ENCODE peak calls at places on chromosome 13, in six cellular contexts. One of them, this sample, is unnamed.

GRCh38 chr13:50898338-50898737 is 11.3 kb upstream of the RNASEH2B start:
- DNase-seq in GM23248: no peak
- DNase-seq in T47D: no peak
- DNase-seq in stimulated activated CD4-positive, alpha-beta T cell treated with anti-CD3 and anti-CD28 coated beads, Interleukin-1b, Interleukin-23, amount 100 ng/mL, for 24 hours: no peak
- DNase-seq in astrocyte of the hippocampus: no peak
- DNase-seq in CD4-positive, alpha-beta memory T cell: no peak
- DNase-seq in this sample: no peak

GRCh38 chr13:65789815-65790214 is 1440.3 kb downstream of the PCDH9 start:
- DNase-seq in GM23248: peak; percentile 4
- DNase-seq in T47D: no peak
- DNase-seq in stimulated activated CD4-positive, alpha-beta T cell treated with anti-CD3 and anti-CD28 coated beads, Interleukin-1b, Interleukin-23, amount 100 ng/mL, for 24 hours: no peak
- DNase-seq in astrocyte of the hippocampus: peak; percentile 17
- DNase-seq in CD4-positive, alpha-beta memory T cell: no peak
- DNase-seq in this sample: no peak

GRCh38 chr13:99307247-99307646 is at the start of gene GPR183:
- DNase-seq in GM23248: peak; percentile 46
- DNase-seq in T47D: no peak
- DNase-seq in stimulated activated CD4-positive, alpha-beta T cell treated with anti-CD3 and anti-CD28 coated beads, Interleukin-1b, Interleukin-23, amount 100 ng/mL, for 24 hours: no peak
- DNase-seq in astrocyte of the hippocampus: peak; percentile 61
- DNase-seq in CD4-positive, alpha-beta memory T cell: peak; percentile 84
- DNase-seq in this sample: peak; percentile 68

GRCh38 chr13:80340643-80341097 is 256 bp downstream of the SPRY2 start:
- DNase-seq in GM23248: peak; percentile 79
- DNase-seq in T47D: peak; percentile 19
- DNase-seq in stimulated activated CD4-positive, alpha-beta T cell treated with anti-CD3 and anti-CD28 coated beads, Interleukin-1b, Interleukin-23, amount 100 ng/mL, for 24 hours: no peak
- DNase-seq in astrocyte of the hippocampus: no peak
- DNase-seq in CD4-positive, alpha-beta memory T cell: no peak
- DNase-seq in this sample: no peak

GRCh38 chr13:113877149-113877990 is 13.5 kb upstream of the GAS6 start:
- DNase-seq in GM23248: no peak
- DNase-seq in T47D: no peak
- DNase-seq in stimulated activated CD4-positive, alpha-beta T cell treated with anti-CD3 and anti-CD28 coated beads, Interleukin-1b, Interleukin-23, amount 100 ng/mL, for 24 hours: no peak
- DNase-seq in astrocyte of the hippocampus: no peak
- DNase-seq in CD4-positive, alpha-beta memory T cell: no peak
- DNase-seq in this sample: no peak

GRCh38 chr13:25097426-25097825 is 1.5 kb downstream of the PABPC3 start:
- DNase-seq in GM23248: no peak
- DNase-seq in T47D: no peak
- DNase-seq in stimulated activated CD4-positive, alpha-beta T cell treated with anti-CD3 and anti-CD28 coated beads, Interleukin-1b, Interleukin-23, amount 100 ng/mL, for 24 hours: no peak
- DNase-seq in astrocyte of the hippocampus: no peak
- DNase-seq in CD4-positive, alpha-beta memory T cell: no peak
- DNase-seq in this sample: no peak

GRCh38 chr13:107518780-107519179 is 696.6 kb downstream of the LIG4 start:
- DNase-seq in GM23248: peak; percentile 7
- DNase-seq in T47D: no peak
- DNase-seq in stimulated activated CD4-positive, alpha-beta T cell treated with anti-CD3 and anti-CD28 coated beads, Interleukin-1b, Interleukin-23, amount 100 ng/mL, for 24 hours: no peak
- DNase-seq in astrocyte of the hippocampus: no peak
- DNase-seq in CD4-positive, alpha-beta memory T cell: no peak
- DNase-seq in this sample: no peak

GRCh38 chr13:109784590-109785140 is 1.7 kb downstream of the IRS2 start:
- DNase-seq in GM23248: peak; percentile 86
- DNase-seq in T47D: no peak
- DNase-seq in stimulated activated CD4-positive, alpha-beta T cell treated with anti-CD3 and anti-CD28 coated beads, Interleukin-1b, Interleukin-23, amount 100 ng/mL, for 24 hours: no peak
- DNase-seq in astrocyte of the hippocampus: peak; percentile 96
- DNase-seq in CD4-positive, alpha-beta memory T cell: peak; percentile 76
- DNase-seq in this sample: peak; percentile 94

GRCh38 chr13:51519839-51520238 is 64.4 kb upstream of the WDFY2 start:
- DNase-seq in GM23248: peak; percentile 71
- DNase-seq in T47D: no peak
- DNase-seq in stimulated activated CD4-positive, alpha-beta T cell treated with anti-CD3 and anti-CD28 coated beads, Interleukin-1b, Interleukin-23, amount 100 ng/mL, for 24 hours: no peak
- DNase-seq in astrocyte of the hippocampus: no peak
- DNase-seq in CD4-positive, alpha-beta memory T cell: no peak
- DNase-seq in this sample: no peak

GRCh38 chr13:34030782-34031181 is 212.8 kb downstream of the RFC3 start:
- DNase-seq in GM23248: peak; percentile 22
- DNase-seq in T47D: no peak
- DNase-seq in stimulated activated CD4-positive, alpha-beta T cell treated with anti-CD3 and anti-CD28 coated beads, Interleukin-1b, Interleukin-23, amount 100 ng/mL, for 24 hours: no peak
- DNase-seq in astrocyte of the hippocampus: no peak
- DNase-seq in CD4-positive, alpha-beta memory T cell: no peak
- DNase-seq in this sample: no peak

GRCh38 chr13:74550039-74550438 is 415.8 kb upstream of the KLF12 start:
- DNase-seq in GM23248: no peak
- DNase-seq in T47D: no peak
- DNase-seq in stimulated activated CD4-positive, alpha-beta T cell treated with anti-CD3 and anti-CD28 coated beads, Interleukin-1b, Interleukin-23, amount 100 ng/mL, for 24 hours: no peak
- DNase-seq in astrocyte of the hippocampus: peak; percentile 21
- DNase-seq in CD4-positive, alpha-beta memory T cell: peak; percentile 33
- DNase-seq in this sample: no peak

GRCh38 chr13:113448885-113449692 is 4.2 kb downstream of the ADPRHL1 start:
- DNase-seq in GM23248: peak; percentile 33
- DNase-seq in T47D: no peak
- DNase-seq in stimulated activated CD4-positive, alpha-beta T cell treated with anti-CD3 and anti-CD28 coated beads, Interleukin-1b, Interleukin-23, amount 100 ng/mL, for 24 hours: peak; percentile 10
- DNase-seq in astrocyte of the hippocampus: no peak
- DNase-seq in CD4-positive, alpha-beta memory T cell: peak; percentile 54
- DNase-seq in this sample: no peak

GRCh38 chr13:100234006-100234405 is 145.1 kb downstream of the PCCA start:
- DNase-seq in GM23248: no peak
- DNase-seq in T47D: no peak
- DNase-seq in stimulated activated CD4-positive, alpha-beta T cell treated with anti-CD3 and anti-CD28 coated beads, Interleukin-1b, Interleukin-23, amount 100 ng/mL, for 24 hours: no peak
- DNase-seq in astrocyte of the hippocampus: peak; percentile 21
- DNase-seq in CD4-positive, alpha-beta memory T cell: no peak
- DNase-seq in this sample: peak; percentile 17

GRCh38 chr13:30735025-30735967 is at the start of gene ALOX5AP:
- DNase-seq in GM23248: no peak
- DNase-seq in T47D: no peak
- DNase-seq in stimulated activated CD4-positive, alpha-beta T cell treated with anti-CD3 and anti-CD28 coated beads, Interleukin-1b, Interleukin-23, amount 100 ng/mL, for 24 hours: no peak
- DNase-seq in astrocyte of the hippocampus: no peak
- DNase-seq in CD4-positive, alpha-beta memory T cell: peak; percentile 52
- DNase-seq in this sample: no peak

GRCh38 chr13:82412749-82413148 is 1469.5 kb downstream of the SLITRK1 start:
- DNase-seq in GM23248: no peak
- DNase-seq in T47D: no peak
- DNase-seq in stimulated activated CD4-positive, alpha-beta T cell treated with anti-CD3 and anti-CD28 coated beads, Interleukin-1b, Interleukin-23, amount 100 ng/mL, for 24 hours: no peak
- DNase-seq in astrocyte of the hippocampus: no peak
- DNase-seq in CD4-positive, alpha-beta memory T cell: no peak
- DNase-seq in this sample: no peak

GRCh38 chr13:110107568-110108347 is 199.2 kb downstream of the COL4A1 start:
- DNase-seq in GM23248: no peak
- DNase-seq in T47D: no peak
- DNase-seq in stimulated activated CD4-positive, alpha-beta T cell treated with anti-CD3 and anti-CD28 coated beads, Interleukin-1b, Interleukin-23, amount 100 ng/mL, for 24 hours: no peak
- DNase-seq in astrocyte of the hippocampus: no peak
- DNase-seq in CD4-positive, alpha-beta memory T cell: no peak
- DNase-seq in this sample: no peak

GRCh38 chr13:37058801-37059135 is 720 bp downstream of the SUPT20H start:
- DNase-seq in GM23248: peak; percentile 64
- DNase-seq in T47D: no peak
- DNase-seq in stimulated activated CD4-positive, alpha-beta T cell treated with anti-CD3 and anti-CD28 coated beads, Interleukin-1b, Interleukin-23, amount 100 ng/mL, for 24 hours: no peak
- DNase-seq in astrocyte of the hippocampus: no peak
- DNase-seq in CD4-positive, alpha-beta memory T cell: no peak
- DNase-seq in this sample: peak; percentile 85

GRCh38 chr13:32019612-32020233 is 11.9 kb upstream of the FRY start:
- DNase-seq in GM23248: peak; percentile 58
- DNase-seq in T47D: no peak
- DNase-seq in stimulated activated CD4-positive, alpha-beta T cell treated with anti-CD3 and anti-CD28 coated beads, Interleukin-1b, Interleukin-23, amount 100 ng/mL, for 24 hours: no peak
- DNase-seq in astrocyte of the hippocampus: peak; percentile 86
- DNase-seq in CD4-positive, alpha-beta memory T cell: peak; percentile 10
- DNase-seq in this sample: peak; percentile 91

GRCh38 chr13:52067237-52067636 is 42.7 kb downstream of the UTP14C start:
- DNase-seq in GM23248: peak; percentile 10
- DNase-seq in T47D: no peak
- DNase-seq in stimulated activated CD4-positive, alpha-beta T cell treated with anti-CD3 and anti-CD28 coated beads, Interleukin-1b, Interleukin-23, amount 100 ng/mL, for 24 hours: no peak
- DNase-seq in astrocyte of the hippocampus: peak; percentile 12
- DNase-seq in CD4-positive, alpha-beta memory T cell: no peak
- DNase-seq in this sample: no peak

GRCh38 chr13:99432637-99433542 is 68.4 kb upstream of the TM9SF2 start:
- DNase-seq in GM23248: peak; percentile 92
- DNase-seq in T47D: no peak
- DNase-seq in stimulated activated CD4-positive, alpha-beta T cell treated with anti-CD3 and anti-CD28 coated beads, Interleukin-1b, Interleukin-23, amount 100 ng/mL, for 24 hours: peak; percentile 60
- DNase-seq in astrocyte of the hippocampus: peak; percentile 61
- DNase-seq in CD4-positive, alpha-beta memory T cell: peak; percentile 75
- DNase-seq in this sample: peak; percentile 69

GRCh38 chr13:39451301-39451700 is 151.7 kb downstream of the LHFPL6 start:
- DNase-seq in GM23248: peak; percentile 38
- DNase-seq in T47D: no peak
- DNase-seq in stimulated activated CD4-positive, alpha-beta T cell treated with anti-CD3 and anti-CD28 coated beads, Interleukin-1b, Interleukin-23, amount 100 ng/mL, for 24 hours: no peak
- DNase-seq in astrocyte of the hippocampus: peak; percentile 51
- DNase-seq in CD4-positive, alpha-beta memory T cell: no peak
- DNase-seq in this sample: no peak

GRCh38 chr13:60620611-60621395 is 223.8 kb downstream of the TDRD3 start:
- DNase-seq in GM23248: peak; percentile 32
- DNase-seq in T47D: no peak
- DNase-seq in stimulated activated CD4-positive, alpha-beta T cell treated with anti-CD3 and anti-CD28 coated beads, Interleukin-1b, Interleukin-23, amount 100 ng/mL, for 24 hours: no peak
- DNase-seq in astrocyte of the hippocampus: peak; percentile 47
- DNase-seq in CD4-positive, alpha-beta memory T cell: no peak
- DNase-seq in this sample: no peak

GRCh38 chr13:107258599-107259187 is 690.8 kb upstream of the ARGLU1 start:
- DNase-seq in GM23248: peak; percentile 32
- DNase-seq in T47D: no peak
- DNase-seq in stimulated activated CD4-positive, alpha-beta T cell treated with anti-CD3 and anti-CD28 coated beads, Interleukin-1b, Interleukin-23, amount 100 ng/mL, for 24 hours: no peak
- DNase-seq in astrocyte of the hippocampus: no peak
- DNase-seq in CD4-positive, alpha-beta memory T cell: no peak
- DNase-seq in this sample: no peak

This sample was measured in left kidney.